ENCODE peak calls at places on chromosomes 4 and X, in five cellular contexts. L, J, T, X and V are unnamed samples.

GRCh38 chr4:94976371-94977011 is 218.7 kb downstream of the BMPR1B start:
- DNase-seq in L (peak; percentile 79), J (no peak), T (peak; percentile 25), X (no peak), V (peak; percentile 94)

GRCh38 chr4:185660340-185660739 is 125.0 kb upstream of the PDLIM3 start:
- DNase-seq in L (no peak), J (no peak), T (no peak), X (no peak), V (no peak)

GRCh38 chrX:68511255-68511654 is 12.4 kb downstream of the YIPF6 start:
- DNase-seq in L (peak; percentile 20), J (no peak), T (peak; percentile 7), X (peak; percentile 46), V (peak; percentile 59)

GRCh38 chr4:36208884-36209473 is 35.3 kb downstream of the ARAP2 start:
- DNase-seq in L (no peak), J (no peak), T (no peak), X (peak; percentile 80), V (no peak)

GRCh38 chr4:54440394-54441223 is 211.5 kb downstream of the PDGFRA start:
- DNase-seq in L (peak; percentile 20), J (no peak), T (peak; percentile 8), X (peak; percentile 31), V (peak; percentile 61)

GRCh38 chr4:94714761-94715160 is 43.0 kb upstream of the BMPR1B start:
- DNase-seq in L (peak; percentile 89), J (peak; percentile 4), T (no peak), X (no peak), V (peak; percentile 71)

GRCh38 chrX:20680998-20681397 is 414.3 kb upstream of the RPS6KA3 start:
- DNase-seq in L (no peak), J (no peak), T (no peak), X (no peak), V (peak; percentile 2)

GRCh38 chr4:174256277-174256713 is 27.2 kb downstream of the FBXO8 start:
- DNase-seq in L (peak; percentile 70), J (no peak), T (no peak), X (no peak), V (peak; percentile 84)

GRCh38 chrX:68942797-68943196 is 114.0 kb downstream of the EFNB1 start:
- DNase-seq in L (no peak), J (no peak), T (no peak), X (no peak), V (no peak)

GRCh38 chrX:63115196-63115595 is 235.9 kb downstream of the SPIN4 start:
- DNase-seq in L (no peak), J (no peak), T (no peak), X (no peak), V (no peak)
- TF ChIP-seq CTCF in L (no peak), J (no peak), T (no peak), X (no peak), V (no peak)

DNA sequence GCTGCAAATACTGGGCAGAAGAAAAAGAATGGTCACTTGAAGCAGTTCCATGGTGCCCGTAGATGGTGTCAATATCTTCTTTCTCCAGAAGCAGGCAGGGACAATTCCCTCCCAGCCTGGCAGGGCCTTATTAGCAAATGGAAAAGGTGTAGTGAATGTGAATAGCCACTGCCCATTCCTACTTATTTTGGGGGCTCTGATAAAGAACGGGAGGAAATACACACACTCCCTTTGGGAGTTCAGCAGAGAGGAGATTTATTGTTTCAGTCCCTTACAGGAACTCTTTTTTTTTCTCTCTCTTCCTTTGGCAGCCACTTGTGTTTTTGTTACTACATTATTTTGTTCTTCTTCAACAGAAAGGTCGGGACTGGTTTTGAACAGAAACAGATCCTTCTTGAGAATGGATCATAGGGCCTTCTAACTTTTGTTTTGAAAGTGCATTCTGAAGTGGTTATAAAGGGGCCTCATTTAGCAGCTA is at the start of gene EMCN:
- DNase-seq in L (no peak), J (no peak), T (no peak), X (no peak), V (peak; percentile 60)
- H3K4me3 ChIP-seq in L (no peak within 1 kb of the TSS), J (no peak within 1 kb of the TSS), T (no peak within 1 kb of the TSS), X (no peak within 1 kb of the TSS), V (peak within 1 kb of the TSS; percentile 7)

GRCh38 chr4:183398298-183399129 is 45.9 kb upstream of the CDKN2AIP start:
- DNase-seq in L (peak; percentile 76), J (peak; percentile 37), T (peak; percentile 55), X (peak; percentile 70), V (peak; percentile 64)
- TF ChIP-seq CTCF in L (peak; percentile 51), J (peak; percentile 71), T (peak; percentile 45), X (peak; percentile 60), V (peak; percentile 65)

GRCh38 chr4:183905081-183905592 is at the start of gene STOX2:
- DNase-seq in L (peak; percentile 50), J (no peak), T (peak; percentile 73), X (no peak), V (peak; percentile 22)
- H3K4me3 ChIP-seq in L (peak within 1 kb of the TSS; percentile 57), J (peak within 1 kb of the TSS; percentile 48), T (peak within 1 kb of the TSS; percentile 66), X (peak within 1 kb of the TSS; percentile 22), V (peak within 1 kb of the TSS; percentile 52)

GRCh38 chr4:103207673-103208072 is 9.5 kb upstream of the CENPE start:
- DNase-seq in L (no peak), J (no peak), T (no peak), X (no peak), V (no peak)
- TF ChIP-seq CTCF in L (no peak), J (no peak), T (no peak), X (peak; percentile 16), V (no peak)

GRCh38 chrX:2610246-2611170 is 80.6 kb upstream of the CD99 start:
- DNase-seq in L (peak; percentile 26), J (no peak), T (no peak), X (no peak), V (peak; percentile 31)
- H3K4me3 ChIP-seq in L (peak overlapping the region; percentile 93), J (peak overlapping the region; percentile 85), T (peak overlapping the region; percentile 79), X (peak overlapping the region; percentile 79), V (peak overlapping the region; percentile 81)

GRCh38 chrX:132375941-132376340 is 112.9 kb downstream of the MBNL3 start:
- DNase-seq in L (no peak), J (no peak), T (peak; percentile 0), X (peak; percentile 11), V (no peak)
- TF ChIP-seq CTCF in L (peak; percentile 12), J (peak; percentile 33), T (no peak), X (peak; percentile 21), V (peak; percentile 38)